ENCODE peak calls at places on chromosomes 12 and 14, in ten cellular contexts. I is epithelial cell of esophagus, T is mesendoderm, G is lung, B is GM23338, U is fibroblast of pulmonary artery, Z is esophagus squamous epithelium, O is keratinocyte, W is retinal pigment epithelial cell, X is adipocyte. S is an unnamed sample.

GRCh38 chr12:109130755-109131521 is 14.6 kb downstream of the ACACB start:
- DNase-seq in I (no peak), W (no peak), B (peak; percentile 20), Z (no peak), U (no peak), G (no peak), X (peak; percentile 32), T (no peak), O (no peak), S (no peak)

GRCh38 chr12:119803391-119803791 is 73.7 kb downstream of the CIT start:
- DNase-seq in X (peak; percentile 66), W (no peak), O (no peak), B (peak; percentile 88), T (peak; percentile 79), G (no peak), Z (no peak), I (no peak), U (peak; percentile 29), S (no peak)

GRCh38 chr12:101127521-101128219 is 82.4 kb downstream of the SLC5A8 start:
- DNase-seq in Z (no peak), G (no peak), U (peak; percentile 1), W (no peak), T (no peak), X (peak; percentile 64), O (no peak), B (no peak), I (no peak), S (no peak)

GRCh38 chr12:93025145-93026103 is 96.3 kb upstream of the EEA1 start:
- DNase-seq in W (peak; percentile 31), Z (no peak), G (no peak), T (peak; percentile 73), U (peak; percentile 87), I (peak; percentile 78), B (peak; percentile 69), O (no peak), X (peak; percentile 73), S (peak; percentile 83)

GRCh38 chr14:99716091-99716849 is 32.2 kb downstream of the CYP46A1 start:
- DNase-seq in O (no peak), G (peak; percentile 15), Z (no peak), X (no peak), W (no peak), T (no peak), B (no peak), I (no peak), U (no peak), S (no peak)

GRCh38 chr12:119061208-119061796 is 80.0 kb downstream of the SRRM4 start:
- DNase-seq in I (peak; percentile 58), O (no peak), U (peak; percentile 51), W (no peak), X (peak; percentile 43), G (peak; percentile 45), Z (no peak), T (peak; percentile 85), B (peak; percentile 91), S (peak; percentile 49)

GRCh38 chr14:53273671-53274072 is 120.5 kb upstream of the DDHD1 start:
- DNase-seq in Z (no peak), I (peak; percentile 56), W (no peak), O (no peak), U (peak; percentile 72), G (no peak), T (peak; percentile 25), X (no peak), B (peak; percentile 32), S (no peak)

GRCh38 chr14:92960706-92961566 is 38.0 kb downstream of the CHGA start:
- DNase-seq in O (no peak), B (no peak), G (no peak), Z (no peak), T (peak; percentile 40), X (peak; percentile 22), U (peak; percentile 40), I (peak; percentile 69), W (no peak), S (no peak)

GRCh38 chr14:68320495-68320894 is 472.4 kb downstream of the ZFP36L1 start:
- DNase-seq in G (no peak), O (no peak), W (no peak), T (no peak), U (no peak), I (no peak), Z (no peak), B (no peak), X (no peak), S (no peak)

GRCh38 chr14:96309907-96310330 is 53.2 kb downstream of the ATG2B start:
- DNase-seq in I (no peak), T (no peak), U (no peak), Z (no peak), B (no peak), W (no peak), G (no peak), X (no peak), O (no peak), S (no peak)

GRCh38 chr14:90632451-90632850 is 183.8 kb downstream of the TTC7B start:
- DNase-seq in B (no peak), W (no peak), O (no peak), G (no peak), I (no peak), U (no peak), X (no peak), T (no peak), Z (no peak), S (no peak)

GRCh38 chr14:74983343-74983742 is 19.4 kb upstream of the EIF2B2 start:
- DNase-seq in I (peak; percentile 91), B (no peak), O (no peak), X (no peak), W (no peak), Z (no peak), G (no peak), U (no peak), T (no peak), S (no peak)

GRCh38 chr12:46149905-46150304 is 118.9 kb downstream of the SLC38A1 start:
- DNase-seq in O (no peak), G (no peak), X (no peak), T (no peak), Z (no peak), B (no peak), W (no peak), I (no peak), U (no peak), S (no peak)

GRCh38 chr14:76500480-76500879 is 124.5 kb downstream of the ESRRB start:
- DNase-seq in I (no peak), T (no peak), G (no peak), Z (no peak), U (no peak), B (no peak), W (no peak), X (no peak), O (no peak), S (no peak)

GRCh38 chr14:90767899-90768298 is 48.3 kb downstream of the TTC7B start:
- DNase-seq in W (no peak), B (no peak), O (no peak), I (no peak), X (no peak), G (no peak), T (no peak), Z (no peak), U (no peak), S (no peak)

DNA sequence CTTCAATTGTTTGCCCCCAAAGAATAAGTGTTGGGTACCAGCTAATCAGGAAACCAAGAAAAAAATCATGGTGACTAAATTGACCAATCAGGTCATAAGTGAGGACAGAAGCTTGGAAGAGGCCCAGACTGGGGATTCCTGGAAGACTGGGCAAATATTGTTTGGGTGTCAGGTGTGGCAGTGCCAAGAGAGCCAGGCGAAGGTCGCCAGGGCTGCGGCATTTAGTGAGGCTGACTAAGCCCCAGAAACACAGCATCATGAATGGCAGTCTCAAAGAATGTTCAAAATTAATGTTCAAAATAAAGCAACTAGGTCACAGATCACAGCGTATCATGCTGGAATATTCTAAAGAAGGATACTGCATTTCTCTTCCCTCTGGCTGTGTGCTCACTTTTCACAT is 85.2 kb upstream of the OVCH1 start:
- DNase-seq in I (no peak), X (no peak), U (no peak), O (no peak), Z (no peak), W (no peak), G (no peak), B (no peak), T (no peak), S (no peak)
- H3K4me3 ChIP-seq in I (no peak overlapping the region), X (no peak overlapping the region), U (no peak overlapping the region), O (no peak overlapping the region), Z (no peak overlapping the region), W (no peak overlapping the region), G (no peak overlapping the region), B (no peak overlapping the region), T (no peak overlapping the region), S (no peak overlapping the region)

GRCh38 chr12:31897791-31898503 is 61.3 kb upstream of the RESF1 start:
- DNase-seq in Z (no peak), B (peak; percentile 80), G (no peak), I (peak; percentile 15), W (peak; percentile 14), X (no peak), U (peak; percentile 53), T (peak; percentile 76), O (no peak), S (peak; percentile 84)
- H3K4me3 ChIP-seq in Z (no peak overlapping the region), B (no peak overlapping the region), G (no peak overlapping the region), I (no peak overlapping the region), W (no peak overlapping the region), X (no peak overlapping the region), U (no peak overlapping the region), T (no peak overlapping the region), O (no peak overlapping the region), S (peak overlapping the region; percentile 51)

GRCh38 chr12:110282956-110283817 is 2.1 kb downstream of the ATP2A2 start:
- DNase-seq in W (no peak), G (no peak), B (no peak), T (no peak), O (no peak), Z (no peak), I (no peak), X (peak; percentile 49), U (no peak), S (peak; percentile 43)
- H3K4me3 ChIP-seq in W (peak overlapping the region; percentile 68), G (no peak overlapping the region), B (peak overlapping the region; percentile 96), T (no peak overlapping the region), O (peak overlapping the region; percentile 82), Z (peak overlapping the region; percentile 97), I (peak overlapping the region; percentile 97), X (peak overlapping the region; percentile 85), U (peak overlapping the region; percentile 77), S (peak overlapping the region; percentile 96)

GRCh38 chr14:37592288-37593274 is 2.5 kb downstream of the FOXA1 start:
- DNase-seq in G (no peak), Z (no peak), I (peak; percentile 45), B (peak; percentile 70), X (no peak), W (no peak), U (no peak), O (no peak), T (no peak), S (no peak)

GRCh38 chr14:37590810-37591139 is 4.3 kb downstream of the FOXA1 start:
- DNase-seq in X (no peak), G (no peak), Z (no peak), O (no peak), B (no peak), W (no peak), T (no peak), U (no peak), I (peak; percentile 28), S (no peak)

GRCh38 chr14:37591311-37591940 is 3.6 kb downstream of the FOXA1 start:
- DNase-seq in W (no peak), G (no peak), T (peak; percentile 90), I (peak; percentile 70), Z (no peak), B (peak; percentile 83), O (no peak), U (no peak), X (no peak), S (no peak)

GRCh38 chr14:37590096-37590809 is 4.8 kb downstream of the FOXA1 start:
- DNase-seq in T (no peak), W (no peak), X (no peak), U (no peak), G (no peak), Z (no peak), B (no peak), O (no peak), I (peak; percentile 40), S (no peak)

GRCh38 chr14:37591941-37592287 is 3.1 kb downstream of the FOXA1 start:
- DNase-seq in X (no peak), O (no peak), T (peak; percentile 42), Z (no peak), B (no peak), W (no peak), U (no peak), G (peak; percentile 50), I (peak; percentile 72), S (no peak)
- H3K4me3 ChIP-seq in X (no peak overlapping the region), O (no peak overlapping the region), T (no peak overlapping the region), Z (peak overlapping the region; percentile 64), B (peak overlapping the region; percentile 49), W (no peak overlapping the region), U (no peak overlapping the region), G (peak overlapping the region; percentile 20), I (peak overlapping the region; percentile 62), S (no peak overlapping the region)